ENCODE peak calls at places on chromosomes 7 and 10, in five cellular contexts. One of them, this sample, is unnamed.

GRCh38 chr7:151416921-151417320 is 7.1 kb upstream of the WDR86 start:
- DNase-seq in testis: peak
- DNase-seq in H9: no peak
- DNase-seq in left lung: no peak
- DNase-seq in adrenal gland: no peak
- DNase-seq in this sample: no peak

GRCh38 chr7:111530356-111530668 is 32.0 kb downstream of the IMMP2L start:
- DNase-seq in left lung: no peak
- DNase-seq in testis: no peak
- DNase-seq in adrenal gland: no peak
- DNase-seq in H9: no peak
- DNase-seq in this sample: no peak

GRCh38 chr7:151851782-151852181 is 25.1 kb downstream of the PRKAG2 start:
- DNase-seq in H9: no peak
- DNase-seq in left lung: peak
- DNase-seq in adrenal gland: peak
- DNase-seq in testis: peak
- DNase-seq in this sample: no peak

GRCh38 chr7:101507791-101508252 is 121.3 kb downstream of the MYL10 start:
- DNase-seq in testis: no peak
- DNase-seq in adrenal gland: peak
- DNase-seq in H9: peak
- DNase-seq in left lung: no peak
- DNase-seq in this sample: no peak

GRCh38 chr10:10872035-10872673 is 145.5 kb upstream of the CELF2 start:
- DNase-seq in testis: no peak
- DNase-seq in adrenal gland: no peak
- DNase-seq in H9: no peak
- DNase-seq in left lung: no peak
- DNase-seq in this sample: peak

GRCh38 chr7:120838281-120838682 is 19.7 kb downstream of the TSPAN12 start:
- DNase-seq in H9: no peak
- DNase-seq in left lung: no peak
- DNase-seq in testis: no peak
- DNase-seq in adrenal gland: no peak
- DNase-seq in this sample: no peak

GRCh38 chr10:21746118-21746517 is 212.1 kb downstream of the MLLT10 start:
- DNase-seq in adrenal gland: no peak
- DNase-seq in testis: no peak
- DNase-seq in left lung: no peak
- DNase-seq in H9: no peak
- DNase-seq in this sample: no peak

GRCh38 chr10:12589271-12589670 is 239.9 kb downstream of the CAMK1D start:
- DNase-seq in testis: no peak
- DNase-seq in left lung: no peak
- DNase-seq in adrenal gland: no peak
- DNase-seq in H9: no peak
- DNase-seq in this sample: no peak

GRCh38 chr7:143379607-143380263 is 1.4 kb upstream of the ZYX start:
- DNase-seq in left lung: no peak
- DNase-seq in H9: peak
- DNase-seq in adrenal gland: no peak
- DNase-seq in testis: no peak
- DNase-seq in this sample: no peak

GRCh38 chr7:98177553-98177952 is 33.7 kb upstream of the BHLHA15 start:
- DNase-seq in H9: no peak
- DNase-seq in testis: no peak
- DNase-seq in adrenal gland: no peak
- DNase-seq in left lung: no peak
- DNase-seq in this sample: no peak

GRCh38 chr7:136709876-136710275 is 158.6 kb upstream of the CHRM2 start:
- DNase-seq in adrenal gland: no peak
- DNase-seq in left lung: no peak
- DNase-seq in testis: no peak
- DNase-seq in H9: no peak
- DNase-seq in this sample: no peak

GRCh38 chr10:96395931-96396877 is 37.4 kb upstream of the OPALIN start:
- DNase-seq in left lung: peak
- DNase-seq in adrenal gland: peak
- DNase-seq in testis: peak
- DNase-seq in H9: peak
- DNase-seq in this sample: peak

GRCh38 chr10:45470098-45471012 is 96.3 kb downstream of the ALOX5 start:
- DNase-seq in left lung: no peak
- DNase-seq in adrenal gland: no peak
- DNase-seq in H9: peak
- DNase-seq in testis: no peak
- DNase-seq in this sample: no peak

GRCh38 chr10:126376956-126377355 is 11.3 kb downstream of the ADAM12 start:
- DNase-seq in adrenal gland: no peak
- DNase-seq in testis: no peak
- DNase-seq in H9: no peak
- DNase-seq in left lung: no peak
- DNase-seq in this sample: no peak

GRCh38 chr7:152899482-152900166 is 140.1 kb downstream of the ACTR3B start:
- DNase-seq in left lung: peak
- DNase-seq in testis: no peak
- DNase-seq in adrenal gland: no peak
- DNase-seq in H9: no peak
- DNase-seq in this sample: peak

GRCh38 chr7:16532272-16532671 is 5.6 kb downstream of the LRRC72 start:
- DNase-seq in left lung: no peak
- DNase-seq in adrenal gland: no peak
- DNase-seq in H9: no peak
- DNase-seq in testis: no peak
- DNase-seq in this sample: no peak